ENCODE peak calls at places on chromosomes 13 and 19, in five cellular contexts. One of them, this sample, is unnamed.

GRCh38 chr13:19561585-19561984 is 253 bp upstream of the TPTE2 start:
- DNase-seq in GM12878: no peak
- DNase-seq in K562: no peak
- DNase-seq in HepG2: no peak
- DNase-seq in SK-N-SH: peak; percentile 6
- DNase-seq in this sample: no peak

GRCh38 chr13:114328034-114328433 is 13.7 kb downstream of the CHAMP1 start:
- DNase-seq in K562: no peak
- DNase-seq in SK-N-SH: no peak
- DNase-seq in HepG2: no peak
- DNase-seq in GM12878: no peak
- DNase-seq in this sample: no peak

GRCh38 chr19:29547361-29547960 is 21.7 kb downstream of the VSTM2B start:
- DNase-seq in K562: no peak
- DNase-seq in HepG2: no peak
- DNase-seq in GM12878: no peak
- DNase-seq in SK-N-SH: no peak
- DNase-seq in this sample: no peak

GRCh38 chr13:53104120-53104519 is 75.5 kb downstream of the OLFM4 start:
- DNase-seq in SK-N-SH: no peak
- DNase-seq in GM12878: no peak
- DNase-seq in K562: no peak
- DNase-seq in HepG2: no peak
- DNase-seq in this sample: no peak

GRCh38 chr19:748274-748598 is 2.7 kb upstream of the MISP start:
- DNase-seq in HepG2: no peak
- DNase-seq in GM12878: no peak
- DNase-seq in SK-N-SH: peak; percentile 55
- DNase-seq in K562: peak; percentile 60
- DNase-seq in this sample: no peak

GRCh38 chr13:49627831-49628652 is at the start of gene ARL11:
- DNase-seq in K562: peak; percentile 60
- DNase-seq in GM12878: peak; percentile 39
- DNase-seq in HepG2: no peak
- DNase-seq in SK-N-SH: no peak
- DNase-seq in this sample: no peak

GRCh38 chr13:94280845-94281244 is 198.6 kb downstream of the DCT start:
- DNase-seq in HepG2: no peak
- DNase-seq in SK-N-SH: no peak
- DNase-seq in K562: no peak
- DNase-seq in GM12878: no peak
- DNase-seq in this sample: no peak

GRCh38 chr19:14139944-14140343 is 3.6 kb upstream of the ASF1B start:
- DNase-seq in HepG2: no peak
- DNase-seq in GM12878: no peak
- DNase-seq in SK-N-SH: no peak
- DNase-seq in K562: no peak
- DNase-seq in this sample: no peak

GRCh38 chr19:54463531-54464043 is at the start of gene LENG9:
- DNase-seq in K562: peak; percentile 93
- DNase-seq in SK-N-SH: peak; percentile 88
- DNase-seq in GM12878: no peak
- DNase-seq in HepG2: peak; percentile 98
- DNase-seq in this sample: peak; percentile 99

GRCh38 chr19:55777528-55777927 is 8.6 kb downstream of the RFPL4AL1 start:
- DNase-seq in HepG2: no peak
- DNase-seq in K562: peak; percentile 39
- DNase-seq in SK-N-SH: peak; percentile 13
- DNase-seq in GM12878: no peak
- DNase-seq in this sample: peak; percentile 2

GRCh38 chr19:33502991-33503790 is 18.4 kb downstream of the PEPD start:
- DNase-seq in GM12878: no peak
- DNase-seq in SK-N-SH: no peak
- DNase-seq in K562: no peak
- DNase-seq in HepG2: no peak
- DNase-seq in this sample: no peak

GRCh38 chr13:75384881-75385707 is 96.9 kb downstream of the TBC1D4 start:
- DNase-seq in GM12878: no peak
- DNase-seq in SK-N-SH: no peak
- DNase-seq in K562: no peak
- DNase-seq in HepG2: no peak
- DNase-seq in this sample: no peak

GRCh38 chr19:38388310-38389100 is at the start of gene SPRED3:
- DNase-seq in SK-N-SH: peak; percentile 90
- DNase-seq in K562: no peak
- DNase-seq in HepG2: no peak
- DNase-seq in GM12878: no peak
- DNase-seq in this sample: no peak

GRCh38 chr19:18612772-18613588 is at the start of gene TMEM59L:
- DNase-seq in K562: no peak
- DNase-seq in HepG2: no peak
- DNase-seq in SK-N-SH: peak; percentile 95
- DNase-seq in GM12878: no peak
- DNase-seq in this sample: no peak

GRCh38 chr19:47790398-47790814 is 11.9 kb downstream of the SELENOW start:
- DNase-seq in K562: peak; percentile 85
- DNase-seq in GM12878: no peak
- DNase-seq in SK-N-SH: peak; percentile 84
- DNase-seq in HepG2: peak; percentile 65
- DNase-seq in this sample: peak; percentile 88

GRCh38 chr13:99459101-99459500 is 42.2 kb upstream of the TM9SF2 start:
- DNase-seq in SK-N-SH: no peak
- DNase-seq in HepG2: peak; percentile 20
- DNase-seq in K562: peak; percentile 42
- DNase-seq in GM12878: no peak
- DNase-seq in this sample: no peak

GRCh38 chr19:54209748-54210494 is 9.3 kb downstream of the RPS9 start:
- DNase-seq in HepG2: peak; percentile 98
- DNase-seq in SK-N-SH: peak; percentile 82
- DNase-seq in K562: peak; percentile 80
- DNase-seq in GM12878: no peak
- DNase-seq in this sample: peak; percentile 40

GRCh38 chr13:36696410-36696809 is 22.6 kb downstream of the SERTM1 start:
- DNase-seq in SK-N-SH: no peak
- DNase-seq in K562: no peak
- DNase-seq in HepG2: no peak
- DNase-seq in GM12878: no peak
- DNase-seq in this sample: no peak

DNA sequence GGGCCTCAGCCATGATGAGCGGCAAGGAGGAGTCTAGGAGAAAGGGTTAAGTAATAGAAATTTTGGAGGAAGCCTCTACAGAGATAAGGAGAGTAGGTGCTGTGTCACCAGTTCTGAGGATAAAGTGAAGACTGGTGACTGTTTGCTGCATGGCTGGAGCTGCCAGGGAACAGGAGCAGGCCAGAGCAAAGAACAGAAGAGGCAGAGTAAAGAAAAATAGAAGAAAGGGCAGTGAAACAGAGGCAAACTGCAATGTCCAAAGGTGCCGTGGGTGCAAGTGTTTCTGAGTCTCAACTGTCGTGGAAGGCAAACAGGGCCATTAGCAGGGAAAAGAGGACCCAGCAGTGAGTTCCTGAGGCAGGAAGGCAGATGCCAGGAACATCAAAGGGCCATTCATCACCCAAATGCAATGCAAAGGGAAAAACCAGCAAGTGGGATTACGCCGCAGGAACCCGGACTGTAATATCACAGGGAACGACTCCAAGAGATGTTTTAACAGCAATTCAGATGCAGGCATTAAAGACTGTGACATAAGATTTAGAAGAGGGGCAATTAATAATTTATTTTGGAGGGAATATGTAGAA is 318.3 kb downstream of the FOXO1 start:
- DNase-seq in SK-N-SH: no peak
- DNase-seq in K562: no peak
- DNase-seq in GM12878: no peak
- DNase-seq in HepG2: peak; percentile 58
- DNase-seq in this sample: no peak
- TF ChIP-seq ZBTB33 in SK-N-SH: no peak
- TF ChIP-seq ZBTB33 in K562: no peak
- TF ChIP-seq ZBTB33 in GM12878: no peak
- TF ChIP-seq ZBTB33 in HepG2: no peak
- TF ChIP-seq ZBTB33 in this sample: no peak

GRCh38 chr13:38868399-38868798 is 122.2 kb downstream of the STOML3 start:
- DNase-seq in SK-N-SH: no peak
- DNase-seq in HepG2: no peak
- DNase-seq in K562: no peak
- DNase-seq in GM12878: no peak
- DNase-seq in this sample: no peak

GRCh38 chr13:38872693-38873092 is 117.9 kb downstream of the STOML3 start:
- DNase-seq in HepG2: peak; percentile 35
- DNase-seq in GM12878: no peak
- DNase-seq in K562: peak; percentile 39
- DNase-seq in SK-N-SH: peak; percentile 41
- DNase-seq in this sample: peak; percentile 42

GRCh38 chr13:38871275-38871674 is 119.4 kb downstream of the STOML3 start:
- DNase-seq in K562: no peak
- DNase-seq in SK-N-SH: no peak
- DNase-seq in HepG2: peak; percentile 36
- DNase-seq in GM12878: no peak
- DNase-seq in this sample: no peak

GRCh38 chr13:38866649-38867048 is 124.0 kb downstream of the STOML3 start:
- DNase-seq in HepG2: peak; percentile 5
- DNase-seq in GM12878: no peak
- DNase-seq in K562: no peak
- DNase-seq in SK-N-SH: no peak
- DNase-seq in this sample: no peak

DNA sequence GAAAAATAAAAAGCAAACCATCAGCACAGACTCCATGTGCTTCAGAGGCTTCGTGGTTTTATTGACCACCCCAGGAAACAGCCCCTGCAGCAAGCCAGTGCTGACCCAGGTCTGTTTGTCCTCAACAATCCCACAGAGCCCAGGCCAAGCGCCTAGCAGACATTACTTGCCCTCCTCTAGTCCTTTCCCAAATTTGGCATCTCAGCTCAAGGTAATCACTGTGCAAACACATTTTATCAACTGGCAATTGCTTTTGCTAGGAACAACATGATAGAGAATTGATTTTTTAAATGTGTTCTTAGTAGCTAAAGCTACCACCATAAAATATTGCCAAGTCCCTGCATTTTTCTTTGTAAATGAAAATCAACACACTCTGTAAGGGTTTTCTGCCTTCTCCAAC is 121.8 kb downstream of the STOML3 start:
- DNase-seq in SK-N-SH: no peak
- DNase-seq in K562: no peak
- DNase-seq in HepG2: no peak
- DNase-seq in GM12878: no peak
- DNase-seq in this sample: no peak
- H3K9ac ChIP-seq in SK-N-SH: no peak overlapping the region
- H3K9ac ChIP-seq in K562: no peak overlapping the region
- H3K9ac ChIP-seq in HepG2: no peak overlapping the region
- H3K9ac ChIP-seq in GM12878: no peak overlapping the region
- H3K9ac ChIP-seq in this sample: no peak overlapping the region

DNA sequence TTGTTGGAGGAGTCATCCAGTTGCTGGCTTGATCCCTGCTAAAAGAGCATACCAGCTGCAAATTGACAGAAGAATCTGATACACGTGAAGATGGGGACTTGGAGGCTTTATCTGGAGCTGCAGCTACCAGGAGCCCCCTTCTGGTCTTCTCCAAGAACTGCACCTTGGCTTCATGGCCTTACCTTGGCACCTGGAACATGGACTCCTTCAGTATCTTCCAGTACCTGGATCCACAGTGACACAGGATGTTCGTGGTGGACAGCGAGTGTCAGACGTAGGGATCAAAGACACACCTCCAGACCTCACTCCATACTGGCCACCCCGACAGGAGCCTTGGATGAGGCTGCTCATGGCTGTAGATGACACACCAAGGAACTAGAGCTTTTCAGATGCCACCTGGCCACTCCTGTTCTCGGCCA is 9.9 kb upstream of the ACSBG2 start:
- DNase-seq in HepG2: peak; percentile 75
- DNase-seq in GM12878: peak; percentile 40
- DNase-seq in SK-N-SH: peak; percentile 66
- DNase-seq in K562: peak; percentile 70
- DNase-seq in this sample: peak; percentile 88
- TF ChIP-seq ZBTB33 in HepG2: no peak
- TF ChIP-seq ZBTB33 in GM12878: no peak
- TF ChIP-seq ZBTB33 in SK-N-SH: no peak
- TF ChIP-seq ZBTB33 in K562: no peak
- TF ChIP-seq ZBTB33 in this sample: no peak

GRCh38 chr19:17448190-17448967 is at the start of gene TMEM221:
- DNase-seq in SK-N-SH: peak; percentile 86
- DNase-seq in K562: peak; percentile 77
- DNase-seq in HepG2: no peak
- DNase-seq in GM12878: no peak
- DNase-seq in this sample: no peak
- H3K9ac ChIP-seq in SK-N-SH: no peak within 1 kb of the TSS
- H3K9ac ChIP-seq in K562: peak within 1 kb of the TSS; percentile 89
- H3K9ac ChIP-seq in HepG2: peak within 1 kb of the TSS; percentile 22
- H3K9ac ChIP-seq in GM12878: no peak within 1 kb of the TSS
- H3K9ac ChIP-seq in this sample: peak within 1 kb of the TSS; percentile 71

DNA sequence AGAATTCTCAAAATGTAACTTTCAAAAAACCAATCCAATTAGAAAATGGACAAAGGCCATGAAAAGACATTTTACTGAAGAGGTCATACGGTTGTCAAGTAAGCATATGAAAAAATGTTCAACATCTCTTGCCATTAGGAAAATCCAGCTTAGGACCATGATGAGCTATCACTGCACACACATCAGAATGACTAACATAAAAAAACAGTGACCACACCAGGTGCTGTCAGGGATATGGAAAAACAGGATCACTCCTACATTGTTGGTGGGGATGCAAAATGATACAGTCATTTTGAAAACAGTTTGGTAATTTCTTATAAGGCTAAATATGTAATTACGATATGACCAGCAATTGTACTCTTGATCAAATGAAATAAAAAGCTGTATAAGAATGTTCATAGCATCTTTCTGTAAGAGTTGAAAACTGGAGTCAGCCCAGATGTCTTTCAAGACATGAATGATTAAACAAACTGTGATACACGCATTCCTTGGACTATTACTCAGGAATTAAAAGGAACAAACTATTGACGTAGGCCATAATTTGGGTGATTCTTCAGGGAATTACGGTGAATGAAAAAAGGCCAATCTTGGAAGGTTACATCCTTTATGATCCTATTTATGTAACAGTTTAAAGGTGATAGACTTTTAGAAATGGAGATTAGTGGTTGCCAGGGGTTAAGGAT is 26.9 kb upstream of the RCBTB2 start:
- DNase-seq in GM12878: no peak
- DNase-seq in K562: peak; percentile 14
- DNase-seq in SK-N-SH: no peak
- DNase-seq in HepG2: no peak
- DNase-seq in this sample: no peak
- TF ChIP-seq ZBTB33 in GM12878: no peak
- TF ChIP-seq ZBTB33 in K562: no peak
- TF ChIP-seq ZBTB33 in SK-N-SH: no peak
- TF ChIP-seq ZBTB33 in HepG2: no peak
- TF ChIP-seq ZBTB33 in this sample: no peak

GRCh38 chr13:110391273-110391672 is 84.2 kb downstream of the COL4A2 start:
- DNase-seq in SK-N-SH: no peak
- DNase-seq in K562: no peak
- DNase-seq in HepG2: no peak
- DNase-seq in GM12878: no peak
- DNase-seq in this sample: no peak
- H3K9ac ChIP-seq in SK-N-SH: no peak overlapping the region
- H3K9ac ChIP-seq in K562: no peak overlapping the region
- H3K9ac ChIP-seq in HepG2: no peak overlapping the region
- H3K9ac ChIP-seq in GM12878: no peak overlapping the region
- H3K9ac ChIP-seq in this sample: no peak overlapping the region

This sample was measured in HCT116.